ENCODE peak calls at places on chromosomes 2 and 18, in six cellular contexts. L is type B pancreatic cell, V is NCI-H345, P is naive B cell, R is NCI-H774, G is HTR-8/SVneo. C is an unnamed sample.

GRCh38 chr18:48838166-48838775 is 112.5 kb downstream of the SMAD7 start:
- DNase-seq in R (no peak), P (no peak), G (no peak), L (no peak), V (no peak), C (no peak)

GRCh38 chr2:101580528-101580927 is 105.6 kb upstream of the RFX8 start:
- DNase-seq in L (no peak), V (no peak), P (no peak), R (no peak), G (no peak), C (no peak)

GRCh38 chr2:50084086-50084843 is 930.0 kb upstream of the FSHR start:
- DNase-seq in R (no peak), V (no peak), L (no peak), P (no peak), G (no peak), C (no peak)

GRCh38 chr2:190782264-190782663 is 98.4 kb upstream of the GLS start:
- DNase-seq in V (no peak), P (no peak), L (no peak), G (no peak), R (no peak), C (no peak)

GRCh38 chr18:685438-685837 is 27.0 kb downstream of the ENOSF1 start:
- DNase-seq in V (no peak), P (no peak), G (no peak), R (no peak), L (no peak), C (no peak)

GRCh38 chr2:224835405-224835804 is 119.2 kb upstream of the CCDC195 start:
- DNase-seq in P (no peak), G (no peak), R (no peak), V (no peak), L (no peak), C (no peak)

GRCh38 chr2:106011993-106012392 is 182.1 kb downstream of the UXS1 start:
- DNase-seq in L (no peak), G (no peak), R (no peak), V (no peak), P (no peak), C (no peak)

GRCh38 chr2:16104345-16105177 is 164.2 kb downstream of the MYCN start:
- DNase-seq in P (no peak), G (no peak), R (no peak), L (no peak), V (no peak), C (peak)

GRCh38 chr18:903703-904102 is 968 bp upstream of the ADCYAP1 start:
- DNase-seq in P (no peak), V (peak), G (peak), L (peak), R (no peak), C (peak)

GRCh38 chr2:238644095-238645081 is 203.5 kb upstream of the TWIST2 start:
- DNase-seq in P (no peak), L (peak), G (peak), R (no peak), V (no peak), C (peak)

GRCh38 chr2:111148925-111149324 is 28.2 kb downstream of the BCL2L11 start:
- DNase-seq in P (no peak), G (no peak), R (no peak), L (no peak), V (no peak), C (no peak)

GRCh38 chr2:231047270-231047921 is 9.3 kb upstream of the PSMD1 start:
- DNase-seq in R (no peak), G (no peak), L (no peak), V (no peak), P (no peak), C (no peak)

GRCh38 chr2:40786636-40787035 is 334.7 kb upstream of the SLC8A1 start:
- DNase-seq in G (no peak), V (no peak), L (no peak), R (no peak), P (no peak), C (no peak)

GRCh38 chr2:146820672-146821071 is 1024.2 kb upstream of the ACVR2A start:
- DNase-seq in V (no peak), L (no peak), P (no peak), R (no peak), G (peak), C (no peak)

GRCh38 chr2:109644571-109645275 is 30.6 kb downstream of the SOWAHC start:
- DNase-seq in G (no peak), P (no peak), V (peak), L (no peak), R (peak), C (peak)

GRCh38 chr2:176814740-176815367 is 397.7 kb upstream of the HNRNPA3 start:
- DNase-seq in P (peak), L (no peak), G (peak), R (peak), V (peak), C (peak)

GRCh38 chr2:207828361-207829057 is 58.8 kb upstream of the FZD5 start:
- DNase-seq in G (no peak), V (no peak), R (no peak), P (no peak), L (no peak), C (no peak)